ENCODE peak calls at places on chromosomes 1 and 21, in six cellular contexts. One of them, this sample, is unnamed.

GRCh38 chr21:46052703-46053651 is 44.9 kb upstream of the COL6A2 start:
- DNase-seq in body of pancreas: no peak
- DNase-seq in sigmoid colon: peak; percentile 63
- DNase-seq in K562: no peak
- DNase-seq in breast epithelium: peak; percentile 68
- DNase-seq in GM12891: no peak
- DNase-seq in this sample: no peak

GRCh38 chr1:85417017-85417416 is 47.9 kb downstream of the DDAH1 start:
- DNase-seq in body of pancreas: no peak
- DNase-seq in sigmoid colon: no peak
- DNase-seq in K562: no peak
- DNase-seq in breast epithelium: no peak
- DNase-seq in GM12891: no peak
- DNase-seq in this sample: no peak

GRCh38 chr21:46159841-46160562 is 4.6 kb upstream of the FTCD start:
- DNase-seq in body of pancreas: no peak
- DNase-seq in sigmoid colon: peak; percentile 51
- DNase-seq in K562: no peak
- DNase-seq in breast epithelium: no peak
- DNase-seq in GM12891: no peak
- DNase-seq in this sample: no peak

GRCh38 chr1:69982992-69983391 is 222.4 kb downstream of the LRRC40 start:
- DNase-seq in body of pancreas: no peak
- DNase-seq in sigmoid colon: no peak
- DNase-seq in K562: no peak
- DNase-seq in breast epithelium: no peak
- DNase-seq in GM12891: no peak
- DNase-seq in this sample: no peak

GRCh38 chr1:94541175-94542087 is at the start of gene F3:
- DNase-seq in body of pancreas: peak; percentile 96
- DNase-seq in sigmoid colon: peak; percentile 96
- DNase-seq in K562: peak; percentile 87
- DNase-seq in breast epithelium: peak; percentile 88
- DNase-seq in GM12891: peak; percentile 42
- DNase-seq in this sample: peak; percentile 52

GRCh38 chr21:14877581-14878228 is 187.1 kb downstream of the NRIP1 start:
- DNase-seq in body of pancreas: no peak
- DNase-seq in sigmoid colon: no peak
- DNase-seq in K562: no peak
- DNase-seq in breast epithelium: no peak
- DNase-seq in GM12891: no peak
- DNase-seq in this sample: no peak

GRCh38 chr1:86339421-86339820 is 56.7 kb downstream of the ODF2L start:
- DNase-seq in body of pancreas: no peak
- DNase-seq in sigmoid colon: no peak
- DNase-seq in K562: no peak
- DNase-seq in breast epithelium: no peak
- DNase-seq in GM12891: no peak
- DNase-seq in this sample: no peak

GRCh38 chr21:34881894-34882371 is 167.2 kb downstream of the RUNX1 start:
- DNase-seq in body of pancreas: no peak
- DNase-seq in sigmoid colon: no peak
- DNase-seq in K562: no peak
- DNase-seq in breast epithelium: no peak
- DNase-seq in GM12891: no peak
- DNase-seq in this sample: peak; percentile 55

GRCh38 chr1:2194898-2195673 is 514 bp upstream of the FAAP20 start:
- DNase-seq in body of pancreas: peak; percentile 86
- DNase-seq in sigmoid colon: peak; percentile 97
- DNase-seq in K562: peak; percentile 82
- DNase-seq in breast epithelium: peak; percentile 88
- DNase-seq in GM12891: peak; percentile 94
- DNase-seq in this sample: peak; percentile 85
- TF ChIP-seq POLR2A in body of pancreas: no peak
- TF ChIP-seq POLR2A in sigmoid colon: peak; percentile 41
- TF ChIP-seq POLR2A in K562: peak; percentile 73
- TF ChIP-seq POLR2A in breast epithelium: no peak
- TF ChIP-seq POLR2A in GM12891: no peak
- TF ChIP-seq POLR2A in this sample: no peak

DNA sequence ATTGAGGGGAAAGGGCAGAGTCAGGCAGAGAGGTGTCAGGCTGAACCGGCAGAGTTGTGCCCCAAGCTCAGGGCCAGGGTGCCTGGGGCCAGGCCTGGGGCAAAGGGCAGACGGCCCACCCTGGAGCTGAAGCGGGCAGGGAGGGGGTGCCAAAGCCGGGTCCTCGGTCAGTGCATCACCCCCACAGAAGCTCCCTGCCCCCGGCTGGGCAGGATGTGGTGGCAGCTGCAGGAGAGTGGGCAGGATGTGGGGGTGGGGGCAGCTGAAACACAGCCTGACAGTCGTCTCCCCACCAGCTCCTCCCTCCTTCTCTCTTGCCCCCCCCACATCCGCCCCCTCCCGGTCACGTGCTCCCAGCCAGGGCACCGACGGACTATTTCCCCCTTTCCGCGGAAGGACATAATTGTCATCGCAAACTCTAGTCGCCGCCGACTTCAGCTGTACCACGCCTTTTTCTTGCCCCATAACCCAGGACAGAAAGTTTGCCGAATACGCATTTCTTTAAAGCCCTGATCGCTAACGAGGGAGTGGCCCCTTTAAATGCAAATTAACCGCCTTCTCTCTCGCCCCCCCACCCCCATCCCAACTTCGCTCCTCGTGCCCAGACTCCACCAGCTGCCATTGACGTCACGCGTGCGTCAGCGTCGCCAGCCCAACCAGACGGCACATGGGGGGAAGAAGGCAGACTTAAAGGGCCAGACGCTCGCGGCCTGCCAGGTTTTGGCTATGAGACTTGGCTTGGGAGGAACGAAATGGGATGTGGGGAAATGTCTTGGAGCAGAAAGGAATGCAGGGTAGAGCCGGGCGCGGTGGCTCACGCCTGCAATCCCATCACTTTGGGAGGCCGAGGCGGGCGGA is 4.5 kb upstream of the MEF2D start:
- DNase-seq in body of pancreas: peak; percentile 99
- DNase-seq in sigmoid colon: peak; percentile 100
- DNase-seq in K562: peak; percentile 90
- DNase-seq in breast epithelium: peak; percentile 99
- DNase-seq in GM12891: peak; percentile 73
- DNase-seq in this sample: peak; percentile 98
- TF ChIP-seq POLR2A in body of pancreas: peak; percentile 36
- TF ChIP-seq POLR2A in sigmoid colon: peak; percentile 57
- TF ChIP-seq POLR2A in K562: peak; percentile 55
- TF ChIP-seq POLR2A in breast epithelium: no peak
- TF ChIP-seq POLR2A in GM12891: peak; percentile 42
- TF ChIP-seq POLR2A in this sample: peak; percentile 44

GRCh38 chr21:40472026-40472425 is 374.9 kb downstream of the DSCAM start:
- DNase-seq in body of pancreas: no peak
- DNase-seq in sigmoid colon: no peak
- DNase-seq in K562: no peak
- DNase-seq in breast epithelium: no peak
- DNase-seq in GM12891: no peak
- DNase-seq in this sample: no peak
- TF ChIP-seq POLR2A in body of pancreas: no peak
- TF ChIP-seq POLR2A in sigmoid colon: no peak
- TF ChIP-seq POLR2A in K562: no peak
- TF ChIP-seq POLR2A in breast epithelium: no peak
- TF ChIP-seq POLR2A in GM12891: no peak
- TF ChIP-seq POLR2A in this sample: no peak

GRCh38 chr1:8239306-8240023 is 78.4 kb upstream of the SLC45A1 start:
- DNase-seq in body of pancreas: no peak
- DNase-seq in sigmoid colon: peak; percentile 76
- DNase-seq in K562: no peak
- DNase-seq in breast epithelium: no peak
- DNase-seq in GM12891: no peak
- DNase-seq in this sample: no peak
- TF ChIP-seq POLR2A in body of pancreas: no peak
- TF ChIP-seq POLR2A in sigmoid colon: no peak
- TF ChIP-seq POLR2A in K562: no peak
- TF ChIP-seq POLR2A in breast epithelium: no peak
- TF ChIP-seq POLR2A in GM12891: no peak
- TF ChIP-seq POLR2A in this sample: no peak

This sample was measured in erythroblast.